ENCODE peak calls at places on chromosome 13, in five cellular contexts. E is stomach, V is suprapubic skin, T is GM12878, A is testis. X is an unnamed sample.
A peak's percentile ranks its signal among the peaks of the same experiment; 100 is the strongest.

GRCh38 chr13:23629566-23630272 is 59.5 kb downstream of the TNFRSF19 start:
- DNase-seq in E (no peak), V (no peak), T (no peak), A (no peak), X (no peak)

GRCh38 chr13:59446391-59446790 is 717.3 kb downstream of the DIAPH3 start:
- DNase-seq in E (no peak), V (no peak), T (no peak), A (no peak), X (no peak)

GRCh38 chr13:26019241-26019640 is 32.6 kb downstream of the SHISA2 start:
- DNase-seq in E (no peak), V (no peak), T (no peak), A (no peak), X (no peak)

GRCh38 chr13:37326319-37326718 is 220.9 kb upstream of the CSNK1A1L start:
- DNase-seq in E (no peak), V (no peak), T (no peak), A (no peak), X (no peak)

GRCh38 chr13:54640719-54641118 is 1612.1 kb downstream of the OLFM4 start:
- DNase-seq in E (no peak), V (no peak), T (no peak), A (no peak), X (no peak)

GRCh38 chr13:110349239-110349638 is 42.2 kb downstream of the COL4A2 start:
- DNase-seq in E (no peak), V (no peak), T (no peak), A (no peak), X (no peak)

GRCh38 chr13:33870046-33870668 is 52.2 kb downstream of the RFC3 start:
- DNase-seq in E (no peak), V (no peak), T (no peak), A (no peak), X (no peak)

GRCh38 chr13:90628471-90628870 is 719.0 kb upstream of the MIR17HG start:
- DNase-seq in E (no peak), V (no peak), T (no peak), A (no peak), X (no peak)

GRCh38 chr13:43905435-43906031 is 25.8 kb downstream of the LACC1 start:
- DNase-seq in E (no peak), V (no peak), T (no peak), A (peak; percentile 67), X (peak; percentile 25)

GRCh38 chr13:32323912-32324311 is 8.6 kb downstream of the BRCA2 start:
- DNase-seq in E (no peak), V (no peak), T (no peak), A (no peak), X (no peak)

GRCh38 chr13:99439850-99440604 is 61.2 kb upstream of the TM9SF2 start:
- DNase-seq in E (no peak), V (no peak), T (no peak), A (no peak), X (no peak)

GRCh38 chr13:50124536-50125305 is 109.5 kb downstream of the KCNRG start:
- DNase-seq in E (peak; percentile 97), V (peak; percentile 98), T (no peak), A (peak; percentile 95), X (peak; percentile 97)

GRCh38 chr13:26967119-26968038 is 204.2 kb downstream of the USP12 start:
- DNase-seq in E (no peak), V (no peak), T (no peak), A (no peak), X (peak; percentile 62)

GRCh38 chr13:34224877-34225276 is 406.9 kb downstream of the RFC3 start:
- DNase-seq in E (no peak), V (no peak), T (no peak), A (peak; percentile 19), X (peak; percentile 92)

GRCh38 chr13:20525144-20525600 is 485 bp downstream of the CRYL1 start:
- DNase-seq in E (peak; percentile 41), V (no peak), T (no peak), A (peak; percentile 26), X (no peak)

GRCh38 chr13:101875091-101875490 is 422.6 kb downstream of the ITGBL1 start:
- DNase-seq in E (no peak), V (no peak), T (no peak), A (no peak), X (no peak)

GRCh38 chr13:106161186-106161585 is 374.3 kb downstream of the EFNB2 start:
- DNase-seq in E (no peak), V (no peak), T (no peak), A (no peak), X (no peak)

GRCh38 chr13:36130168-36130541 is 1.0 kb downstream of the DCLK1 start:
- DNase-seq in E (no peak), V (no peak), T (no peak), A (no peak), X (no peak)

GRCh38 chr13:90800082-90800746 is 547.3 kb upstream of the MIR17HG start:
- DNase-seq in E (no peak), V (no peak), T (no peak), A (peak; percentile 48), X (peak; percentile 92)

GRCh38 chr13:52850396-52851152 is 2.1 kb upstream of the PCDH8 start:
- DNase-seq in E (peak; percentile 63), V (no peak), T (no peak), A (peak; percentile 88), X (peak; percentile 68)

GRCh38 chr13:38905081-38905480 is 85.5 kb downstream of the STOML3 start:
- DNase-seq in E (no peak), V (no peak), T (no peak), A (no peak), X (no peak)

GRCh38 chr13:23025848-23026608 is 154.8 kb upstream of the SGCG start:
- DNase-seq in E (no peak), V (no peak), T (no peak), A (no peak), X (no peak)

GRCh38 chr13:27821566-27821965 is 29.3 kb downstream of the GSX1 start:
- DNase-seq in E (no peak), V (no peak), T (no peak), A (no peak), X (no peak)

GRCh38 chr13:63408227-63409202 is 1992.9 kb upstream of the PCDH20 start:
- DNase-seq in E (no peak), V (no peak), T (no peak), A (no peak), X (peak; percentile 19)

GRCh38 chr13:96499646-96500045 is 409.7 kb downstream of the HS6ST3 start:
- DNase-seq in E (no peak), V (no peak), T (no peak), A (no peak), X (no peak)

GRCh38 chr13:37701972-37702371 is 103.4 kb upstream of the POSTN start:
- DNase-seq in E (no peak), V (no peak), T (no peak), A (no peak), X (no peak)

GRCh38 chr13:77305276-77305675 is 21.6 kb downstream of the MYCBP2 start:
- DNase-seq in E (no peak), V (no peak), T (no peak), A (no peak), X (no peak)

DNA sequence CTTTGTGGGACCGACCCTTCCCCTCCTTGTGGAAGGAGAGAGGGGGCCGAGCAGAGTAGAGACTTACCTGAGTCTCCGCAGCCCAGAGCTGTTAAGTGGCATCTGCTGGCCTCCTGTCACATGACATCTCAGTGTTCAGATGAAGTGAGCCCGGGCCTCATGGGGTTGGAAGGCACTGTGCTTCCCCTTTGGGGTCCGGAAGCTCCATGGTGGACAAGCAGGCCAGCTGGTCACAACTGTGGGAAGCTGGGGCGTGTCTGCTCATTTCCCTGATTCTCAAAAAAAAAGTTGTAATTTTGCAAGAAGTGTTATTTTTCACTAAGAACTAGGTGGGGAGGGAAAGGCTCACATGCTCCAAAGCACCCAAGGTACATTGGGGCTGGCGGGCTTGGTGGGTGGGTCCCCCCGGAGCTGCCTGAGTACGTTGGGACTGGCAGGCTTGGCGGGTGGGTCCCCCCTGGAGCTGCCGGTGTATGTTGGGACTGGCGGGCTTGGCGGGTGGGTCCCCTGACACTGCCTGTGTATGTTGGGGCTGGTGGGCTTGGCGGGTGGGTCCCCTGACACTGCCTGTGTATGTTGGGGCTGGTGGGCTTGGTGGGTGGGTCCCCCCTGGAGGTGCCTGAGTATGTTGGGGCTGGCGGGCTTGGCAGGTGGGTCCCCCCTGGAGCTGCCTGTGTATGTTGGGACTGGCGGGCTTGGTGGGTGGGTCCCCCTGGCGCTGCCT is 18.2 kb upstream of the DCUN1D2 start:
- DNase-seq in E (no peak), V (no peak), T (no peak), A (no peak), X (no peak)
- TF ChIP-seq CTCF in E (no peak), V (no peak), T (no peak), A (no peak), X (no peak)

DNA sequence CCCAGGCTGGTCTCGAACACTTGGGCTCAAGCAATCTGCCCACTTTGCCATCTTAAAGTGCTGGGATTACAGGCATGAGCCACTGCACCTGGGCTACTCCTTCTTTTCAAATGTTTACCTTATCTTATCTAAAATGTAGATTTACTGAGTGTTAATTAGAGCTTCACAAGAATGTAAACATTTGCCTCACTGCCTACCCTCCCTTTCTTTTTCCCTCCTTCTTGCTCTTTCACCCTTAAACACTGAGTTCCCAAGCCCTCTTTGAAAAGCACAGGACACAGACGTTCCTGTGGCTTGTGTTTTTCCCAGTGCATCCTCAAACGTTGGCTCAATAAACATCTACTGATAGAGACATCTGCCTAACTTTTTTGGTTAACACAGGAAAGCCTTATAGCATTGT is 32.7 kb upstream of the CYSLTR2 start:
- DNase-seq in E (no peak), V (no peak), T (no peak), A (no peak), X (no peak)
- H3K9me3 ChIP-seq in E (peaks cover 24% of the 10 kb centered on the region), V (peaks cover 9% of the 10 kb centered on the region), T (peaks cover 20% of the 10 kb centered on the region), A (no peaks in the 10 kb centered on the region), X (peaks cover 5% of the 10 kb centered on the region)

GRCh38 chr13:76036176-76036575 is 400.0 kb downstream of the LMO7 start:
- DNase-seq in E (no peak), V (no peak), T (no peak), A (no peak), X (no peak)

GRCh38 chr13:76043882-76044281 is 407.8 kb downstream of the LMO7 start:
- DNase-seq in E (no peak), V (no peak), T (no peak), A (no peak), X (no peak)

GRCh38 chr13:76035711-76036110 is 399.6 kb downstream of the LMO7 start:
- DNase-seq in E (no peak), V (no peak), T (no peak), A (no peak), X (no peak)

DNA sequence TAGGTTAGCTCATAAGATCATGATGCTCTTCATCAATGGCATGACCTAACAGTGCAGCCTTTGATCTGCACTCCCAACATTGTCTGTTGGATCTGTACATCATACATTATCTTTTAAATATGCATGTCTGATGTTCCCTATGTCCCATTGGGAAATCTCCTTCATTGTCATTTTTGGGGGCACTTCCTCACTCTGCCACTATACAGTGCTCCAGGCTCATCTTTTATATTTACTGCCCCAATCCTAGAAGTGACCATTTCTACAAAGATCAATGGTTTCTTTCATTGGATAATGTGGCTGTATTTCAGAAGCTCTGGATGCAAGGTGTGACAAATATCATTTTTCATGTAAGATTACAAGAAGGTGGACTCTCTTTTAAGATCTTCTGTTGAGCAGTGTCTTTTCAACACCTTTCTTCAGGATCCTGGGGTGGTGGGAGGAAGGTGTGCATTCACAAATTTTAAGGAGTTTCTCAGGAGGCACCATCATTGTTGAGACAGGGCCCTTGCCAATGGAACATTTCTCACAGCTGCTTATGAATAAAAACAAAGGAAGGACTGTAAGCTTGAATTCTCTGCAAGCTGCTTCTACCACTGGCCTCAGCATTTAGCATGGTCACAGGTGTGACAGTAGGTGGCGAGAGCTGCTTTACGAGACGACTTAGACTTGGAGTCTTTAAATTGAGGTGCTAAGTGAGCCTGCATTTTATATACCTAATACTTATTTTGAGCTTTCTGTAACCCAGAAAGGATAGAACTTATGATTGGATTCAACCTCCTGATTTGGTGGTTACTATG is 403.0 kb downstream of the LMO7 start:
- DNase-seq in E (no peak), V (no peak), T (no peak), A (no peak), X (no peak)
- TF ChIP-seq CTCF in E (no peak), V (no peak), T (no peak), A (no peak), X (no peak)

GRCh38 chr13:45046445-45046844 is 57.1 kb downstream of the GPALPP1 start:
- DNase-seq in E (no peak), V (no peak), T (no peak), A (no peak), X (no peak)
- H3K9me3 ChIP-seq in E (no peaks in the 10 kb centered on the region), V (no peaks in the 10 kb centered on the region), T (no peaks in the 10 kb centered on the region), A (no peaks in the 10 kb centered on the region), X (no peaks in the 10 kb centered on the region)